ENCODE peak calls at places on chromosomes 11 and 22, in eight cellular contexts. M is IMR-90, V is endothelial cell of umbilical vein, T is suprapubic skin, D is A549, J is heart left ventricle, G is sigmoid colon, F is adrenal gland. O is an unnamed sample.

GRCh38 chr11:27291302-27291889 is 71.6 kb downstream of the CCDC34 start:
- DNase-seq in M (no peak), V (no peak), T (no peak), D (no peak), J (no peak), G (no peak), F (peak; percentile 19), O (no peak)

GRCh38 chr22:19361501-19362103 is 69.9 kb downstream of the HIRA start:
- DNase-seq in M (no peak), V (no peak), T (no peak), D (no peak), J (no peak), G (no peak), F (no peak), O (no peak)

GRCh38 chr11:127056338-127056971 is 55.9 kb upstream of the KIRREL3 start:
- DNase-seq in M (no peak), V (no peak), T (no peak), D (no peak), J (no peak), G (no peak), F (no peak), O (no peak)

GRCh38 chr22:18057568-18058209 is 20.1 kb upstream of the PEX26 start:
- DNase-seq in M (peak; percentile 100), V (peak; percentile 84), T (peak; percentile 86), D (peak; percentile 60), J (no peak), G (peak; percentile 98), F (peak; percentile 98), O (peak; percentile 67)

GRCh38 chr22:39519681-39520053 is 695 bp upstream of the ATF4 start:
- DNase-seq in M (no peak), V (no peak), T (peak; percentile 83), D (peak; percentile 49), J (no peak), G (peak; percentile 87), F (peak; percentile 75), O (no peak)

GRCh38 chr22:47610281-47610680 is 847.8 kb downstream of the TBC1D22A start:
- DNase-seq in M (no peak), V (no peak), T (no peak), D (no peak), J (no peak), G (no peak), F (no peak), O (no peak)

GRCh38 chr11:46537851-46538295 is 56.0 kb downstream of the AMBRA1 start:
- DNase-seq in M (peak; percentile 78), V (peak; percentile 75), T (no peak), D (peak; percentile 75), J (no peak), G (peak; percentile 75), F (peak; percentile 69), O (peak; percentile 61)

GRCh38 chr11:74221816-74222215 is 50.7 kb downstream of the PPME1 start:
- DNase-seq in M (peak; percentile 12), V (no peak), T (no peak), D (no peak), J (no peak), G (no peak), F (no peak), O (no peak)

GRCh38 chr11:124892131-124892530 is 5.5 kb downstream of the ROBO4 start:
- DNase-seq in M (no peak), V (no peak), T (no peak), D (no peak), J (no peak), G (no peak), F (no peak), O (no peak)

GRCh38 chr11:126334665-126335462 is 20.6 kb upstream of the ST3GAL4 start:
- DNase-seq in M (peak; percentile 76), V (no peak), T (peak; percentile 32), D (no peak), J (no peak), G (no peak), F (no peak), O (no peak)

GRCh38 chr11:116720895-116721294 is 51.9 kb downstream of the BUD13 start:
- DNase-seq in M (no peak), V (no peak), T (no peak), D (no peak), J (no peak), G (no peak), F (no peak), O (no peak)

GRCh38 chr11:123545726-123546125 is 108.7 kb downstream of the SCN3B start:
- DNase-seq in M (no peak), V (no peak), T (no peak), D (no peak), J (no peak), G (no peak), F (peak; percentile 60), O (no peak)

GRCh38 chr11:85946221-85946620 is 91.0 kb downstream of the CCDC83 start:
- DNase-seq in M (peak; percentile 58), V (no peak), T (no peak), D (no peak), J (no peak), G (no peak), F (no peak), O (no peak)

GRCh38 chr11:24386551-24387404 is 110.1 kb upstream of the LUZP2 start:
- DNase-seq in M (peak; percentile 68), V (peak; percentile 38), T (no peak), D (no peak), J (no peak), G (no peak), F (no peak), O (no peak)

GRCh38 chr11:61507962-61508824 is at the start of gene LRRC10B:
- DNase-seq in M (no peak), V (no peak), T (no peak), D (no peak), J (no peak), G (no peak), F (no peak), O (no peak)

GRCh38 chr11:25211635-25212251 is 714.9 kb downstream of the LUZP2 start:
- DNase-seq in M (no peak), V (no peak), T (no peak), D (no peak), J (no peak), G (no peak), F (no peak), O (no peak)

GRCh38 chr22:17436981-17437410 is 67.7 kb downstream of the CECR2 start:
- DNase-seq in M (no peak), V (no peak), T (no peak), D (no peak), J (no peak), G (no peak), F (no peak), O (no peak)

GRCh38 chr11:92211576-92212167 is 12.9 kb upstream of the FAT3 start:
- DNase-seq in M (peak; percentile 33), V (no peak), T (no peak), D (no peak), J (no peak), G (no peak), F (peak; percentile 19), O (no peak)

GRCh38 chr11:17743808-17744119 is 9.2 kb downstream of the KCNC1 start:
- DNase-seq in M (peak; percentile 85), V (no peak), T (no peak), D (no peak), J (peak; percentile 25), G (peak; percentile 28), F (no peak), O (peak; percentile 81)

DNA sequence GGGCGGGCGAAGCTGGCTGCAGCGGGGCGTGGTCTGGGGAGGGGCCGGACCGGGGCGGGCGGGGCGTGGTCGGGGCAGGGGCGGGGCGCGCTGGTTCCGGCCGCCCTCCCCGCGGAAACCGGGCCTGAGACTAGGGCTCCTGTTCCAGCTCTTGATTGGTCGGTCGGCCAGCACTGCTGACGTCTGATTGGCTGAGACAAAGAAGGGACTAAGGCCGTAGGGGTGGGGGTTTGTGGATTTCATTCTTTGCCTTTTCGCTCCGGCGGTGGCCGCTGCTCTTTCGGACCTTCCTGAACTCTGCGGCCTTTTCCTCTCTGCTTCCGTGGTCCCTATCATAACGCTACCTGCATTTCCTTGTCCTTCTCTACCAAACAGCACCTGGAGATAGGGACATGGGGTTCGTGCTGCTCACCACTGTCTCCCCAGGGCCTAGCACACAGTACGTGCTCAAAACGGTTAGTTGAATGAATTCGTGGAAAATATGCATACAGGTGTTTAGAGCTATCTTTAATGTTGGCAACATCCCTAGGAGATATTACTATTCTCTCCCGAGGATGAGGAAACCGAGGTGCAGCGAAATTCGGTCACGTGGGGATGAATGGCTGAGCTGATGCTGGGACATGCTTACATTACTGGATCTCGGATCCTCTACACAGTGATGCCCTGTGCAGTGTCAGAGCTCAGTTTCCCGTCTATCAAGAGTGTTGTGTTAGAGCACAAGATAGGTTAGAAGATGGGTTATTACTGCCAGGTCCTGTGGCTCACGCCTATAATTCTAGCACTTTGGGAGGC is 62.8 kb downstream of the NFAM1 start:
- DNase-seq in M (peak; percentile 85), V (peak; percentile 75), T (peak; percentile 94), D (peak; percentile 92), J (peak; percentile 95), G (peak; percentile 97), F (peak; percentile 96), O (peak; percentile 95)
- TF ChIP-seq POLR2A in M (no peak), V (no peak), T (peak; percentile 24), D (peak; percentile 36), J (no peak), G (no peak), F (peak; percentile 36), O (peak; percentile 27)

DNA sequence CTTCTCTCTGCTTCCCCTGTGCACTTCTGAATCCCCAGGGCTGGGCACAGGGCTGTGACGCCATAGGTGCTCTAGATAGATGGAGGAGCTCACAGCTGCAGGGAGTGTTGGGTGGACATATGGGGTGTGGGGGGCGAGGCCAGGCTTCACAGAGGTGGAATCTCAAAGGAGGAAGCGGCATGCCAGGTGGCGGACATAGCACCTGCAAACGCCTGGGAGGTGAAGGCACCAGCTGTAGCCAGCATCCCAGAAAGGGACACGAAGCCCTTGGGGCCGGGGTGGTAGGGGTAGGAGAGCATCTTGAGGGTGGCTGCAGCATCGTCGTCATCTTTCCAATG is 14.6 kb upstream of the KCNQ1OT1 start:
- DNase-seq in M (no peak), V (no peak), T (no peak), D (no peak), J (peak; percentile 33), G (no peak), F (no peak), O (no peak)
- TF ChIP-seq POLR2A in M (no peak), V (no peak), T (no peak), D (no peak), J (no peak), G (no peak), F (no peak), O (no peak)

GRCh38 chr11:64854534-64855502 is 10.4 kb upstream of the CDC42BPG start:
- DNase-seq in M (peak; percentile 91), V (peak; percentile 91), T (peak; percentile 95), D (peak; percentile 97), J (peak; percentile 87), G (peak; percentile 94), F (peak; percentile 96), O (peak; percentile 95)
- TF ChIP-seq POLR2A in M (no peak), V (peak; percentile 82), T (no peak), D (no peak), J (no peak), G (no peak), F (peak; percentile 24), O (no peak)

DNA sequence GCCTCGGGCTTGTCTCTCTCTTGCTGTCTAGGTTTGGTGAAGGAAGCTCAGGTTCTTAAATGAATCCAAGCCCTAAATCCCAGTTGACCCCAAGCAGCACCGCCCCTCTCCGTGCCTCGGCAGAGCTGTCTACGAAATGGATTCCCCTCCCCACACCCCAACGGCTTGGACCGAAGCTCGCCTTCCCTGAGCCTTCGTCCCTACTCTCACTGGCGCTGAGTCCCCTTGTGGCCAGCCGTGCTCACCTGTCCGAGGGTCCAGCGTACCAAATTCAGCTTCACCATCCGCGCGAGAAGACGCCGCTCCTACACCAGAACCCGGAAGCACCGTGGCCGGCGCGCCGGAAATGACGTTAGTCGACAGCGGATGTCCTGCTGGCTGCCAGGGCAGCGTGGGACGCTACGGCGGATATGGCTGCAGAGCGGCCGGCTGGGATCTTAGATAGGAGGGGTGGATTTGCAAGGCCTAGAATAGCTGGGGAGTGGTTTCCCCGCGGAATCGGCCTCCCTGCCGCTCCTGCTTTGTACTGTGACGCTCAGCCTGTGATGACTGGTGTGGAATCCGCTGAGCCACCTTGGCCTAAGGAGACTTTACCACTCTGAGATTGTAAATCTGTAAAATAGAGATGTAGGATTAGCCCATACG is at the start of gene TFIP11:
- DNase-seq in M (peak; percentile 90), V (peak; percentile 95), T (peak; percentile 97), D (peak; percentile 89), J (peak; percentile 98), G (peak; percentile 96), F (peak; percentile 96), O (peak; percentile 82)
- TF ChIP-seq POLR2A in M (peak; percentile 68), V (peak; percentile 55), T (peak; percentile 76), D (peak; percentile 76), J (no peak), G (peak; percentile 51), F (no peak), O (peak; percentile 69)